ENCODE peak calls at places on chromosomes 2 and 18, in ten cellular contexts. W is epithelial cell of prostate; C is mesendoderm; L is Daoy; P is NCI-H526; Z is fibroblast of pulmonary artery; H is AG09319; M is NCI-H1092; Q is stimulated activated CD8-positive, alpha-beta memory T cell treated with anti-CD3 and anti-CD28 coated beads, Interleukin-15, amount 100 ng/mL, for 48 hours; T is brain microvascular endothelial cell. J is an unnamed sample.

GRCh38 chr2:128451084-128451483 is 132.4 kb upstream of the HS6ST1 start:
- DNase-seq in L (no peak), P (no peak), C (no peak), W (no peak), M (no peak), Q (no peak), H (no peak), Z (no peak), T (no peak), J (no peak)

GRCh38 chr2:197163755-197164753 is 146.5 kb downstream of the ANKRD44 start:
- DNase-seq in M (no peak), H (no peak), T (no peak), P (no peak), L (no peak), C (peak; percentile 54), W (no peak), Q (no peak), Z (no peak), J (no peak)

GRCh38 chr2:50787636-50788035 is 244.3 kb downstream of the NRXN1 start:
- DNase-seq in Q (no peak), C (no peak), P (no peak), Z (no peak), L (no peak), M (no peak), W (no peak), T (no peak), H (no peak), J (no peak)

GRCh38 chr2:237432484-237433092 is 18.6 kb upstream of the COL6A3 start:
- DNase-seq in H (no peak), C (peak; percentile 68), M (no peak), Q (peak; percentile 89), Z (peak; percentile 85), T (peak; percentile 95), W (peak; percentile 82), P (no peak), L (peak; percentile 99), J (peak; percentile 95)

GRCh38 chr2:230668939-230669303 is 43.7 kb upstream of the CAB39 start:
- DNase-seq in T (no peak), Z (no peak), L (no peak), P (no peak), Q (no peak), C (no peak), M (no peak), H (no peak), W (no peak), J (no peak)

GRCh38 chr2:127516031-127516430 is 10.3 kb downstream of the IWS1 start:
- DNase-seq in L (peak; percentile 96), C (no peak), H (peak; percentile 90), M (no peak), P (no peak), T (peak; percentile 16), Z (peak; percentile 87), Q (no peak), W (no peak), J (peak; percentile 93)

GRCh38 chr2:130827502-130828251 is 9.0 kb upstream of the ARHGEF4 start:
- DNase-seq in H (no peak), P (no peak), Q (no peak), M (no peak), C (peak; percentile 27), T (peak; percentile 83), W (peak; percentile 26), L (peak; percentile 90), Z (peak; percentile 44), J (peak; percentile 88)

GRCh38 chr2:98503481-98504096 is 58.9 kb downstream of the INPP4A start:
- DNase-seq in T (no peak), C (no peak), P (no peak), Z (no peak), L (no peak), H (no peak), Q (no peak), W (no peak), M (no peak), J (no peak)

GRCh38 chr2:239804161-239805042 is 220.7 kb downstream of the NDUFA10 start:
- DNase-seq in M (no peak), Z (no peak), L (no peak), H (no peak), C (no peak), P (no peak), T (no peak), Q (no peak), W (no peak), J (no peak)

GRCh38 chr18:55485666-55486065 is 102.3 kb downstream of the TCF4 start:
- DNase-seq in P (no peak), Q (no peak), W (no peak), H (no peak), M (no peak), C (no peak), Z (peak; percentile 57), T (peak; percentile 70), L (no peak), J (peak; percentile 79)

GRCh38 chr2:33291278-33292013 is 185.0 kb upstream of the RASGRP3 start:
- DNase-seq in T (peak; percentile 78), M (peak; percentile 19), W (no peak), Q (no peak), C (no peak), L (peak; percentile 91), P (no peak), Z (peak; percentile 76), H (peak; percentile 49), J (peak; percentile 90)

GRCh38 chr2:43135583-43135982 is 90.8 kb downstream of the ZFP36L2 start:
- DNase-seq in Z (no peak), L (no peak), Q (no peak), W (no peak), C (no peak), P (no peak), H (no peak), T (no peak), M (no peak), J (no peak)

GRCh38 chr2:7436096-7436906 is 519.1 kb downstream of the RNF144A start:
- DNase-seq in M (no peak), W (no peak), C (no peak), Z (no peak), L (no peak), Q (no peak), T (no peak), H (no peak), P (no peak), J (no peak)

GRCh38 chr18:9711361-9712129 is 3.4 kb downstream of the RAB31 start:
- DNase-seq in L (no peak), W (no peak), H (no peak), Q (no peak), C (no peak), T (no peak), M (no peak), P (no peak), Z (no peak), J (no peak)

GRCh38 chr2:202871161-202872141 is at the start of gene ICA1L:
- DNase-seq in P (peak; percentile 84), M (peak; percentile 42), Z (peak; percentile 53), C (peak; percentile 74), L (peak; percentile 66), W (no peak), T (peak; percentile 41), Q (peak; percentile 44), H (no peak), J (peak; percentile 71)

GRCh38 chr2:29655391-29656086 is 265.8 kb downstream of the ALK start:
- DNase-seq in Q (no peak), W (no peak), T (no peak), H (no peak), L (no peak), Z (peak; percentile 2), C (no peak), M (no peak), P (no peak), J (no peak)

GRCh38 chr2:136530154-136530553 is 235.2 kb upstream of the THSD7B start:
- DNase-seq in P (no peak), W (no peak), Z (no peak), C (peak; percentile 49), M (no peak), H (no peak), Q (no peak), L (no peak), T (no peak), J (no peak)

GRCh38 chr2:126315840-126316239 is 340.1 kb upstream of the GYPC start:
- DNase-seq in W (no peak), Z (peak; percentile 44), C (no peak), L (no peak), M (no peak), P (no peak), Q (no peak), T (no peak), H (no peak), J (no peak)

GRCh38 chr2:235925250-235925919 is 242.8 kb downstream of the GBX2 start:
- DNase-seq in Q (no peak), L (no peak), H (no peak), C (peak; percentile 5), M (no peak), Z (no peak), P (no peak), W (no peak), T (no peak), J (no peak)

GRCh38 chr2:16014041-16014787 is 73.9 kb downstream of the MYCN start:
- DNase-seq in Z (no peak), C (no peak), Q (no peak), H (no peak), W (no peak), T (no peak), P (peak; percentile 100), M (peak; percentile 16), L (no peak), J (no peak)

GRCh38 chr2:120594856-120595685 is 140.6 kb upstream of the GLI2 start:
- DNase-seq in M (no peak), Z (no peak), C (peak; percentile 81), H (no peak), L (peak; percentile 59), W (peak; percentile 24), Q (no peak), P (no peak), T (no peak), J (no peak)

GRCh38 chr2:55452879-55453278 is 33.2 kb upstream of the CCDC88A start:
- DNase-seq in C (no peak), M (no peak), P (no peak), Q (no peak), H (no peak), Z (no peak), L (no peak), T (no peak), W (no peak), J (no peak)

GRCh38 chr2:35114765-35115164 is 1240.8 kb upstream of the CRIM1 start:
- DNase-seq in M (no peak), T (no peak), W (no peak), Q (no peak), Z (no peak), C (peak; percentile 75), H (no peak), L (no peak), P (no peak), J (no peak)

GRCh38 chr18:59079264-59079972 is 60.3 kb upstream of the SEC11C start:
- DNase-seq in L (peak; percentile 82), C (no peak), Z (no peak), T (peak; percentile 7), P (no peak), M (peak; percentile 60), W (no peak), Q (no peak), H (no peak), J (no peak)

GRCh38 chr2:79040967-79041582 is 15.6 kb downstream of the REG3G start:
- DNase-seq in M (no peak), C (peak; percentile 58), T (no peak), L (no peak), Z (no peak), W (no peak), P (no peak), H (no peak), Q (no peak), J (no peak)

GRCh38 chr18:9735238-9735637 is 27.1 kb downstream of the RAB31 start:
- DNase-seq in C (no peak), W (no peak), Q (no peak), H (no peak), P (no peak), Z (no peak), M (no peak), T (no peak), L (no peak), J (no peak)

GRCh38 chr18:63399300-63399699 is 23.0 kb downstream of the VPS4B start:
- DNase-seq in L (no peak), M (no peak), Z (no peak), Q (no peak), P (no peak), C (no peak), T (no peak), W (no peak), H (no peak), J (no peak)

GRCh38 chr2:99692785-99693184 is 203.0 kb upstream of the REV1 start:
- DNase-seq in P (no peak), Z (no peak), Q (no peak), H (no peak), C (peak; percentile 33), W (no peak), M (no peak), T (no peak), L (no peak), J (no peak)

J was measured in astrocyte of the spinal cord.